ENCODE peak calls at places on chromosomes 16 and 17, in four cellular contexts. F is H1, S is IMR-90, M is H9. V is an unnamed sample.

GRCh38 chr16:12489362-12489761 is 314.3 kb downstream of the CPPED1 start:
- DNase-seq in M (no peak), F (no peak), S (no peak), V (no peak)

GRCh38 chr16:31083081-31083480 is 5.7 kb downstream of the PRSS53 start:
- DNase-seq in S (no peak), F (no peak), M (peak), V (no peak)

GRCh38 chr16:87042551-87043272 is 274.5 kb downstream of the C16orf95 start:
- DNase-seq in M (no peak), F (no peak), S (no peak), V (no peak)

GRCh38 chr17:41544497-41544896 is 16.4 kb upstream of the KRT19 start:
- DNase-seq in F (no peak), S (no peak), M (no peak), V (no peak)

GRCh38 chr16:49424961-49425360 is 51.4 kb downstream of the C16orf78 start:
- DNase-seq in M (no peak), F (no peak), S (no peak), V (no peak)

GRCh38 chr17:57062865-57063264 is 22.2 kb upstream of the AKAP1 start:
- DNase-seq in M (no peak), S (no peak), F (no peak), V (no peak)

GRCh38 chr16:23030001-23030400 is 119.3 kb downstream of the USP31 start:
- DNase-seq in S (no peak), F (no peak), M (no peak), V (no peak)

GRCh38 chr17:31475378-31476162 is 84.1 kb downstream of the RAB11FIP4 start:
- DNase-seq in F (no peak), S (no peak), M (no peak), V (no peak)

GRCh38 chr16:20944861-20945390 is 44.4 kb downstream of the LYRM1 start:
- DNase-seq in S (peak), M (no peak), F (no peak), V (peak)

GRCh38 chr16:67481561-67482259 is 753 bp upstream of the ATP6V0D1 start:
- DNase-seq in F (no peak), S (peak), M (no peak), V (no peak)

GRCh38 chr17:18859256-18859655 is 1.3 kb downstream of the PRPSAP2 start:
- DNase-seq in M (no peak), F (no peak), S (peak), V (peak)

GRCh38 chr16:27312580-27313421 is 973 bp upstream of the IL4R start:
- DNase-seq in S (no peak), F (no peak), M (no peak), V (no peak)

GRCh38 chr16:3732171-3732570 is 14.8 kb upstream of the TRAP1 start:
- DNase-seq in S (no peak), F (no peak), M (no peak), V (no peak)

GRCh38 chr17:17836818-17837379 is at the start of gene SREBF1:
- DNase-seq in F (peak), S (peak), M (peak), V (peak)

GRCh38 chr16:81456523-81457325 is 12.1 kb downstream of the CMIP start:
- DNase-seq in F (no peak), M (no peak), S (no peak), V (no peak)

GRCh38 chr16:89484923-89485679 is 5.3 kb downstream of the ANKRD11 start:
- DNase-seq in F (no peak), M (no peak), S (no peak), V (no peak)

GRCh38 chr16:86665319-86665675 is 86.9 kb downstream of the FOXL1 start:
- DNase-seq in S (peak), F (no peak), M (no peak), V (no peak)

GRCh38 chr16:28867241-28867640 is 3.6 kb downstream of the SH2B1 start:
- DNase-seq in F (no peak), M (no peak), S (no peak), V (no peak)

GRCh38 chr16:49484936-49485335 is 111.3 kb downstream of the C16orf78 start:
- DNase-seq in S (no peak), F (no peak), M (no peak), V (no peak)

GRCh38 chr17:63760771-63761539 is 12.4 kb downstream of the CCDC47 start:
- DNase-seq in M (no peak), S (peak), F (no peak), V (peak)

GRCh38 chr16:67537270-67537635 is 8.6 kb downstream of the RIPOR1 start:
- DNase-seq in F (no peak), S (peak), M (peak), V (peak)

GRCh38 chr17:82772026-82772425 is 20.2 kb downstream of the TBCD start:
- DNase-seq in F (no peak), M (no peak), S (peak), V (no peak)

GRCh38 chr17:64230551-64231408 is 32.3 kb downstream of the TEX2 start:
- DNase-seq in S (peak), M (no peak), F (no peak), V (no peak)

GRCh38 chr16:89159850-89160354 is 11.6 kb upstream of the CDH15 start:
- DNase-seq in M (no peak), S (no peak), F (no peak), V (no peak)

GRCh38 chr16:4136229-4136813 is 20.1 kb upstream of the ADCY9 start:
- DNase-seq in S (no peak), M (peak), F (no peak), V (peak)

GRCh38 chr17:2611627-2612026 is 18.2 kb downstream of the PAFAH1B1 start:
- DNase-seq in M (no peak), S (no peak), F (no peak), V (no peak)

GRCh38 chr17:57898487-57899311 is 48.9 kb upstream of the MRPS23 start:
- DNase-seq in S (peak), M (peak), F (peak), V (peak)

GRCh38 chr17:45755050-45755449 is 29.1 kb upstream of the CRHR1 start:
- DNase-seq in F (no peak), S (no peak), M (no peak), V (no peak)

GRCh38 chr16:84884311-84885023 is 64.7 kb downstream of the CRISPLD2 start:
- DNase-seq in F (no peak), M (no peak), S (no peak), V (peak)

GRCh38 chr17:67717192-67717623 is 528 bp upstream of the NOL11 start:
- DNase-seq in M (no peak), S (no peak), F (no peak), V (no peak)

GRCh38 chr16:68512742-68513141 is 26.3 kb upstream of the ZFP90 start:
- DNase-seq in S (no peak), F (no peak), M (no peak), V (no peak)

GRCh38 chr17:18064053-18064452 is 23.7 kb upstream of the DRG2 start:
- DNase-seq in F (no peak), S (no peak), M (no peak), V (no peak)

GRCh38 chr16:17828012-17828411 is 357.3 kb upstream of the XYLT1 start:
- DNase-seq in S (peak), M (no peak), F (no peak), V (no peak)

DNA sequence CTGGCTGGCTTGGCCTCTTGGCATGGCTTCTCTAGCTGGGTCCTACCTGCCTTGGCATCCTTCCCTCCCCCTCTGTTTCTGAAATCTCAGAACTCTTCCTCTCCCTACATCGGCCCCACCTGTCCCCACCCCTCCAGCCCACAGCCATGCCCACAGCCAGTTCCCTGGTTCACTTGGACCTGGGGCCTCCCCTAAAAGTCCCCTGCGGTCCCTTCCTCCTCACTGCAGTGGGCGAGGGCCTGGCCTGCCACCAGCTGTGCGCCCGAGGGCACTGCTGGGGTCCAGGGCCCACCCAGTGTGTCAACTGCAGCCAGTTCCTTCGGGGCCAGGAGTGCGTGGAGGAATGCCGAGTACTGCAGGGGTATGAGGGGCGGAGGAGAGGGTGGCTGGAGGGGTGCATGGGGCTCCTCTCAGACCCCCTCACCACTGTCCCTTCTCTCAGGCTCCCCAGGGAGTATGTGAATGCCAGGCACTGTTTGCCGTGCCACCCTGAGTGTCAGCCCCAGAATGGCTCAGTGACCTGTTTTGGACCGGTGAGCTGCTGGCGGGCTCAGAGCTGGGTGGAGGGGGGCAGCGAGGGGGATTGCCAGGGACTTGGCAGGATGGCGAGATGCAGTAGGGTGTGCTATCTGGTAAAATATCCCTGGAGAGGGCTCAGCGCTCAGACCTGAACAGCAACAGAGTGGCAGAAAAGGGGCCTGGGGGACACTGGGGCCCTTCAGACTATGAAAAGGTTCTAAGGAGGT is 14.1 kb downstream of the MIEN1 start:
- DNase-seq in F (no peak), M (no peak), S (no peak), V (no peak)
- H3K23ac ChIP-seq in F (no peak), M (no peak), S (no peak), V (no peak)

GRCh38 chr16:78598186-78598585 is 498.7 kb downstream of the WWOX start:
- DNase-seq in F (no peak), M (no peak), S (no peak), V (no peak)
- H2BK120ac ChIP-seq in F (no peak), M (no peak), S (no peak), V (no peak)

GRCh38 chr16:56294599-56294998 is 103.3 kb downstream of the GNAO1 start:
- DNase-seq in S (peak), M (no peak), F (no peak), V (no peak)
- H4K5ac ChIP-seq in S (no peak), M (no peak), F (no peak), V (no peak)

DNA sequence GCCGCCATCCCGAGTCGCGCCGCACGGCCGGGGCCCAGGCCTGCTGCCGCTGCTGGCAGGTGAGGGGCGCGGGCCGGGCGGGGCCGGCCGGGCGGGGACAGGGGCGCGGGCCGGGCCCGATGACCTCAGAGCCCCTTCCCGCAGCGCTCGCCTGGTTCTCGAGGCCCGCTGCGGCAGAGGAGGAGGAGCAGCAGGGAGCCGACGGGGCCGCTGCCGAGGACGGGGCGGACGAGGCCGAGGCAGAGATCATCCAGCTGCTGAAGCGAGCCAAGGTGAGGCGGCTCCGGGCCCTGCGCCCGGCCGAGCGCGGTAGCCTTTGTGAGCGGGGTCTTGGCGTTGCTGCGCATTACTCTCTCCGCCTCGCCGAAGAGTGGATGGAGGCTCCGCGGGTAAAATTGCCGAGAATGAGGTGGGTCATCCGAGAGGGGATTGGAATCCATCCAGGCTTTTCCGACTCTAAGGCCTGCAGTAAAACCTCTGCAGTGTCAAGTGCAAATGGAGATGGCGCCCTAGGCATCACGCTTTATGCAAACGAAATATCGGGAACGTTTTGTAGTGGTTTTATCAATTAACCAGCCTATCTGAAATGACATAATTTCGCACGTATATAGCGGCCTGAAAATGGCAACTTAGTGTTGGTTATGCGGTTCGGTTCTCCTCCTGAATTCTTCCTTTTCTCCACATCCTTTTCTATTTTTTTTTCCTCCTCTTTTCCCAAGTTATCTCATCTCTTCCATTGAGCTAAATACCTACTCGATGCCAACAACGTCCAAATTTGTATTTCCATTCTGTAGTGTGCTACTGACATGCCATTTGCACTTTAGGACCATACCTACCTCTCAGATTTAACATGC is 577 bp downstream of the TTC19 start:
- DNase-seq in F (no peak), M (no peak), S (peak), V (peak)
- H3K23ac ChIP-seq in F (no peak), M (no peak), S (peak), V (peak)

GRCh38 chr17:74362811-74363498 is 1.3 kb upstream of the BTBD17 start:
- DNase-seq in S (no peak), F (no peak), M (no peak), V (no peak)
- H2BK120ac ChIP-seq in S (no peak), F (peak), M (no peak), V (no peak)

GRCh38 chr17:29434550-29434949 is 44.4 kb downstream of the TAOK1 start:
- DNase-seq in S (no peak), F (no peak), M (no peak), V (no peak)
- H4K5ac ChIP-seq in S (no peak), F (no peak), M (no peak), V (no peak)

GRCh38 chr16:282944-283744 is at the start of gene PDIA2:
- DNase-seq in F (no peak), M (no peak), S (no peak), V (no peak)
- H3K23ac ChIP-seq in F (no peak), M (no peak), S (no peak), V (no peak)

DNA sequence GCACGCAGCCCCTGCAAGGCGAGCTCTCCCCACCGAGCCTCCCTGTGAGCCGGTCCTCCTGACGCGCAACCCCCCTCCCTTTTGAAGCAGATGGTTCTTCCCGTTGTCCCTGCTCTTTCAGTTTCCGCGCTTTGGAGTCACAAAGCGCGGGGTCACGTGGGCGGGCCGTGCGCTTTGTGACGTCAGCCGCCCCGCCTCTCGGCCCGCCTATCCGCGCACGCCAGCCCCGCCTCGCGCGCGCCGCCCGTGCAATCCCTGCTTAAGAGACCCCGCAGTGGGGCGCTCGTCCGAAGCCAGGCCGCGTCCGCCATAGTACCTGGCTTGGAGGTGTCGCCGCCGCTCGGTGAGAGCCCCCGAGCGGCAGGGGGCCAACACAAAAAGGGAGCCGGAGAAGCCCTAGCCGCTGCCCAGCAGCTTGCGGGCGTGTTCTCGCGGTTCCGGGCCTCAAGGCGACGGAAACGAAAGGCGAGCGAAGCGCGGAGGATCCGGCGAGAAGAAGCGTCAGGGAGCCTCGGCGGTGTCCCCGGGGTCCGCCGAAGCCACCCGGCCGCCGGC is at the start of gene RBBP6:
- DNase-seq in S (peak), M (peak), F (peak), V (peak)
- H2BK120ac ChIP-seq in S (peak), M (peak), F (no peak), V (no peak)

DNA sequence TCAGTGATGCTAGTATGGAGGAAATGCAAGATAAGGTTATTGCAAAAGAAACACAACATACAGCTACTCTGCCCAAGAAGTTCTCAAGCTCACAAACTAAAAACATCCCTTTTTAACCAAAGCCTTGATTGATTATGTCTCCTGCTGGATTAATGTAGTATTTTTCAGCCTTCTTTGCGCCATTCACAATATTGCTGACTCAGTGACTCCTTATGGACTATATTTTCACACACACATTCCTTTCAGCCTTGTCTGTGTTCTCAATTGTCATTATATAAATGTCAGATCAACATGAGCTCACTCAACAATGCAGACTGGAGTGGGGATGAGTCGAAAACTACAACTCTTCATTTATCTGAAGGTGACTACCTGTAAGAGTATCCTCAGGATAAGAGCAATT is 579.3 kb upstream of the CDH8 start:
- DNase-seq in M (no peak), F (no peak), S (no peak), V (no peak)
- H4K5ac ChIP-seq in M (no peak), F (no peak), S (no peak), V (no peak)